ENCODE peak calls at places on chromosome 17, in five cellular contexts. A is MM.1S, L is left ventricle myocardium inferior, I is ovary, J is dorsolateral prefrontal cortex. U is an unnamed sample.

GRCh38 chr17:38464723-38465419 is 36.6 kb downstream of the ARHGAP23 start:
- DNase-seq in A (no peak), L (peak; percentile 84), I (peak; percentile 94), J (peak; percentile 85), U (peak; percentile 97)

GRCh38 chr17:18314059-18314730 is 599 bp downstream of the TOP3A start:
- DNase-seq in A (no peak), L (no peak), I (no peak), J (no peak), U (no peak)

GRCh38 chr17:6507535-6507934 is 48.8 kb downstream of the PITPNM3 start:
- DNase-seq in A (no peak), L (no peak), I (peak; percentile 49), J (no peak), U (peak; percentile 19)

GRCh38 chr17:58248955-58249269 is 10.5 kb downstream of the LPO start:
- DNase-seq in A (no peak), L (no peak), I (no peak), J (no peak), U (no peak)

GRCh38 chr17:17435323-17435722 is 41.5 kb upstream of the MED9 start:
- DNase-seq in A (no peak), L (no peak), I (no peak), J (no peak), U (no peak)

GRCh38 chr17:65659512-65659911 is 98.1 kb upstream of the AXIN2 start:
- DNase-seq in A (no peak), L (no peak), I (no peak), J (no peak), U (no peak)

GRCh38 chr17:44932096-44932495 is 15.5 kb downstream of the KIF18B start:
- DNase-seq in A (no peak), L (peak; percentile 5), I (no peak), J (no peak), U (no peak)

GRCh38 chr17:57294629-57295501 is 38.5 kb downstream of the MSI2 start:
- DNase-seq in A (no peak), L (peak; percentile 38), I (no peak), J (no peak), U (no peak)

GRCh38 chr17:64278614-64279013 is 15.6 kb upstream of the TEX2 start:
- DNase-seq in A (no peak), L (no peak), I (no peak), J (no peak), U (no peak)

GRCh38 chr17:83057397-83057761 is 22.0 kb upstream of the METRNL start:
- DNase-seq in A (no peak), L (no peak), I (no peak), J (no peak), U (no peak)

GRCh38 chr17:28370035-28370743 is at the start of gene VTN:
- DNase-seq in A (no peak), L (peak; percentile 46), I (no peak), J (no peak), U (no peak)

GRCh38 chr17:41544497-41544896 is 16.4 kb upstream of the KRT19 start:
- DNase-seq in A (no peak), L (no peak), I (no peak), J (no peak), U (no peak)

GRCh38 chr17:17028059-17028877 is 14.0 kb upstream of the MPRIP start:
- DNase-seq in A (no peak), L (peak; percentile 77), I (no peak), J (no peak), U (no peak)

GRCh38 chr17:8520981-8521380 is 85.3 kb downstream of the NDEL1 start:
- DNase-seq in A (no peak), L (no peak), I (no peak), J (no peak), U (no peak)

GRCh38 chr17:81435636-81436293 is 40.5 kb downstream of the BAHCC1 start:
- DNase-seq in A (no peak), L (no peak), I (no peak), J (no peak), U (no peak)
- TF ChIP-seq CTCF in A (no peak), L (no peak), I (no peak), J (no peak), U (no peak)

GRCh38 chr17:12288007-12288406 is 267.3 kb downstream of the MAP2K4 start:
- DNase-seq in A (no peak), L (no peak), I (no peak), J (no peak), U (no peak)
- H3K27ac ChIP-seq in A (no peak overlapping the region), L (no peak overlapping the region), I (no peak overlapping the region), J (no peak overlapping the region), U (peak overlapping the region; percentile 67)

GRCh38 chr17:79829004-79829403 is 10.2 kb downstream of the CBX4 start:
- DNase-seq in A (no peak), L (no peak), I (no peak), J (no peak), U (no peak)
- H3K4me3 ChIP-seq in A (no peak overlapping the region), L (no peak overlapping the region), I (no peak overlapping the region), J (no peak overlapping the region), U (no peak overlapping the region)

GRCh38 chr17:68293490-68294195 is 2.3 kb downstream of the ARSG start:
- DNase-seq in A (no peak), L (no peak), I (no peak), J (no peak), U (no peak)

GRCh38 chr17:68290268-68290954 is 516 bp downstream of the SLC16A6 start:
- DNase-seq in A (peak; percentile 71), L (peak; percentile 35), I (peak; percentile 38), J (peak; percentile 52), U (no peak)

GRCh38 chr17:68290955-68291835 is at the start of the genes ARSG and SLC16A6:
- DNase-seq in A (peak; percentile 87), L (peak; percentile 36), I (peak; percentile 71), J (peak; percentile 75), U (no peak)

GRCh38 chr17:68292689-68293040 is 1.4 kb downstream of the ARSG start:
- DNase-seq in A (no peak), L (no peak), I (no peak), J (no peak), U (no peak)

DNA sequence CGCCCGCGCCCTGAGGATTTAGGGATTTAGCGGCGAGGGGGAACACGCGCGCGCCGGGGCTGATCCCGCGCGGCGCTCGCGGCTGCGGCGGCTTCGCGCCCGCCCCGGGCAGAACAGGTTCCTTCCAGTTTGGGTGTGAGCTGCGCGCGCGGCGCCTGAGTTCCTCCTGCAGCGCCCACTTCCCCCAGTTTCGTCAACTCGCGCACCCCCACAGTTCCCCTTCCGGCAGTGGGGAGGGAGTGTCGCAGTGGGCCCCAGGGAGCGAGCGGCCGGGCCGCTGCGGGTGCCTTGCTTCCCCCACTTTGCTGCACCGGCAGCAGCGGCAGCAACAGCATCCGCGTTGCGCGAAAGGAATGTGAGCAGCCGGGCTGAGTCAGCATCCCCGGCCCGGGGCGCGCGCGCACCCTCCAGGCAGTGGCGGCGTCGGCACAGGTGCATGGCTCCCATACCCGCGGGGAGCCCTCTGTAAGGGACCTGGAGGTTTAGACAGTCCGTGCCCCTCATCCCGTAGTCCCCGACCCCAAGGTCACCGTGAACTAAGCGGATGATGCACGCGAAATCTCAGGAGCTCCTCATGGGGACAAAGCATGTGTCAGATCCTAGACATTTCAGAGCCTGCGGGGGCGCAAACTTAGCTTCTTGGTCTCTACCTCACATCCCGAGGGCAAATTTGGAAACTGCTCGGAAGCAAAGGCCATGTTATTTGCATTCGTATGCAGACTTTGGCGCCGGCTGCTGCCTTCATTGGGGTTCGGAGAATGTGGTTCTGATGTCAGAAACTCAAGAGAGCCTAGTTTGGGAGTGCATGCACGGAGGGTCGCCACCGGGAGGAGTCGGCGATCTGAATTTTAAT is 767 bp downstream of the ARSG start:
- DNase-seq in A (peak; percentile 91), L (peak; percentile 79), I (peak; percentile 67), J (peak; percentile 63), U (peak; percentile 78)
- TF ChIP-seq CTCF in A (peak; percentile 21), L (no peak), I (no peak), J (no peak), U (no peak)

GRCh38 chr17:4246674-4247073 is 17.1 kb downstream of the ANKFY1 start:
- DNase-seq in A (no peak), L (no peak), I (no peak), J (no peak), U (no peak)

GRCh38 chr17:4247361-4247980 is 16.3 kb downstream of the ANKFY1 start:
- DNase-seq in A (no peak), L (no peak), I (no peak), J (no peak), U (no peak)

GRCh38 chr17:4249452-4250029 is 14.2 kb downstream of the ANKFY1 start:
- DNase-seq in A (peak; percentile 36), L (no peak), I (no peak), J (no peak), U (no peak)

GRCh38 chr17:4248504-4249277 is 15.1 kb downstream of the ANKFY1 start:
- DNase-seq in A (no peak), L (no peak), I (no peak), J (no peak), U (no peak)

GRCh38 chr17:4247981-4248388 is 15.8 kb downstream of the ANKFY1 start:
- DNase-seq in A (no peak), L (no peak), I (no peak), J (no peak), U (no peak)
- H3K27ac ChIP-seq in A (no peak overlapping the region), L (peak overlapping the region; percentile 33), I (no peak overlapping the region), J (no peak overlapping the region), U (peak overlapping the region; percentile 62)

GRCh38 chr17:68288804-68289203 is 2.1 kb downstream of the SLC16A6 start:
- DNase-seq in A (no peak), L (no peak), I (no peak), J (no peak), U (no peak)

GRCh38 chr17:68294196-68294555 is 2.9 kb downstream of the ARSG start:
- DNase-seq in A (no peak), L (no peak), I (no peak), J (no peak), U (no peak)

GRCh38 chr17:68289473-68289872 is 1.5 kb downstream of the SLC16A6 start:
- DNase-seq in A (no peak), L (no peak), I (no peak), J (no peak), U (no peak)

GRCh38 chr17:68288375-68288774 is 2.6 kb downstream of the SLC16A6 start:
- DNase-seq in A (no peak), L (no peak), I (no peak), J (no peak), U (no peak)

GRCh38 chr17:68289936-68290267 is 1.0 kb downstream of the SLC16A6 start:
- DNase-seq in A (no peak), L (no peak), I (no peak), J (no peak), U (no peak)
- H3K4me3 ChIP-seq in A (peak overlapping the region; percentile 92), L (peak overlapping the region; percentile 81), I (no peak overlapping the region), J (peak overlapping the region; percentile 71), U (peak overlapping the region; percentile 83)

GRCh38 chr17:48134912-48135480 is 27.4 kb downstream of the SNX11 start:
- DNase-seq in A (no peak), L (no peak), I (no peak), J (no peak), U (no peak)
- TF ChIP-seq CTCF in A (peak; percentile 39), L (no peak), I (no peak), J (no peak), U (no peak)

GRCh38 chr17:78224226-78225087 is 7.0 kb upstream of the TMEM235 start:
- DNase-seq in A (no peak), L (no peak), I (no peak), J (peak; percentile 80), U (no peak)
- H3K27ac ChIP-seq in A (no peak overlapping the region), L (no peak overlapping the region), I (no peak overlapping the region), J (peak overlapping the region; percentile 99), U (no peak overlapping the region)